ENCODE peak calls at places on chromosomes 12 and 14, in five cellular contexts. J is HepG2, N is GM12878, Z is K562, B is H1. K is an unnamed sample.

GRCh38 chr12:30902001-30902400 is 24.5 kb upstream of the TSPAN11 start:
- DNase-seq in J (no peak), N (no peak), Z (no peak), B (no peak), K (no peak)

GRCh38 chr12:54394281-54394719 is 9.8 kb upstream of the ZNF385A start:
- DNase-seq in J (peak), N (no peak), B (no peak), Z (peak), K (peak)

GRCh38 chr14:96103075-96103474 is 63.9 kb downstream of the C14orf132 start:
- DNase-seq in N (no peak), J (no peak), B (no peak), Z (no peak), K (no peak)

GRCh38 chr12:113136128-113136989 is 798 bp upstream of the RASAL1 start:
- DNase-seq in N (no peak), Z (no peak), J (no peak), B (no peak), K (peak)

GRCh38 chr12:12563529-12563928 is 866 bp upstream of the DUSP16 start:
- DNase-seq in J (no peak), Z (no peak), B (no peak), N (no peak), K (no peak)

GRCh38 chr14:87992720-87993484 is at the start of gene GALC:
- DNase-seq in N (peak), B (peak), J (no peak), Z (peak), K (no peak)

GRCh38 chr12:89960011-89960507 is 251.4 kb upstream of the ATP2B1 start:
- DNase-seq in N (peak), Z (no peak), J (no peak), B (no peak), K (no peak)

GRCh38 chr12:64679487-64679983 is 69.2 kb downstream of the RASSF3 start:
- DNase-seq in J (no peak), Z (peak), N (no peak), B (no peak), K (peak)

GRCh38 chr12:128228581-128228980 is 38.4 kb upstream of the TMEM132C start:
- DNase-seq in B (no peak), Z (no peak), N (no peak), J (no peak), K (no peak)

GRCh38 chr12:120429368-120429767 is 8.5 kb upstream of the COX6A1 start:
- DNase-seq in Z (no peak), B (no peak), N (no peak), J (no peak), K (no peak)

GRCh38 chr12:80763874-80764273 is 47.2 kb downstream of the MYF5 start:
- DNase-seq in J (peak), N (no peak), B (no peak), Z (no peak), K (peak)

GRCh38 chr12:109604902-109605536 is 31.4 kb downstream of the MVK start:
- DNase-seq in N (no peak), B (no peak), Z (no peak), J (no peak), K (no peak)

GRCh38 chr12:53518381-53518780 is 11.1 kb upstream of the NPFF start:
- DNase-seq in Z (no peak), B (no peak), J (no peak), N (no peak), K (no peak)

GRCh38 chr14:25049559-25050493 is at the start of gene STXBP6:
- DNase-seq in J (peak), B (no peak), N (no peak), Z (no peak), K (no peak)

GRCh38 chr14:93984070-93984469 is 7.7 kb upstream of the ASB2 start:
- DNase-seq in N (no peak), J (no peak), B (no peak), Z (no peak), K (no peak)

GRCh38 chr12:25811656-25812126 is 146.8 kb upstream of the RASSF8 start:
- DNase-seq in J (no peak), B (no peak), Z (no peak), N (peak), K (peak)

GRCh38 chr14:26960049-26960688 is 362.3 kb upstream of the NOVA1 start:
- DNase-seq in Z (no peak), N (no peak), J (no peak), B (no peak), K (no peak)

GRCh38 chr12:40959041-40959440 is 229.1 kb upstream of the PDZRN4 start:
- DNase-seq in N (no peak), B (no peak), Z (no peak), J (no peak), K (no peak)

GRCh38 chr14:92121207-92121669 is 268 bp downstream of the NDUFB1 start:
- DNase-seq in N (no peak), B (no peak), J (peak), Z (no peak), K (no peak)

GRCh38 chr12:100348657-100349454 is 8.0 kb upstream of the SLC17A8 start:
- DNase-seq in J (peak), Z (no peak), N (no peak), B (no peak), K (peak)

GRCh38 chr12:22100952-22101748 is 55.1 kb downstream of the CMAS start:
- DNase-seq in Z (no peak), J (peak), N (peak), B (no peak), K (peak)
- TF ChIP-seq MAX in Z (no peak), J (no peak), N (no peak), B (no peak), K (no peak)

GRCh38 chr12:132404956-132405741 is 75.8 kb upstream of the GALNT9 start:
- DNase-seq in Z (no peak), B (no peak), N (no peak), J (no peak), K (no peak)
- TF ChIP-seq JUND in Z (no peak), B (no peak), N (no peak), J (no peak), K (no peak)

GRCh38 chr12:79725987-79726386 is 35.2 kb upstream of the PAWR start:
- DNase-seq in N (no peak), Z (no peak), B (no peak), J (no peak), K (no peak)
- TF ChIP-seq ZNF274 in N (no peak), Z (no peak), B (no peak), J (no peak), K (no peak)

DNA sequence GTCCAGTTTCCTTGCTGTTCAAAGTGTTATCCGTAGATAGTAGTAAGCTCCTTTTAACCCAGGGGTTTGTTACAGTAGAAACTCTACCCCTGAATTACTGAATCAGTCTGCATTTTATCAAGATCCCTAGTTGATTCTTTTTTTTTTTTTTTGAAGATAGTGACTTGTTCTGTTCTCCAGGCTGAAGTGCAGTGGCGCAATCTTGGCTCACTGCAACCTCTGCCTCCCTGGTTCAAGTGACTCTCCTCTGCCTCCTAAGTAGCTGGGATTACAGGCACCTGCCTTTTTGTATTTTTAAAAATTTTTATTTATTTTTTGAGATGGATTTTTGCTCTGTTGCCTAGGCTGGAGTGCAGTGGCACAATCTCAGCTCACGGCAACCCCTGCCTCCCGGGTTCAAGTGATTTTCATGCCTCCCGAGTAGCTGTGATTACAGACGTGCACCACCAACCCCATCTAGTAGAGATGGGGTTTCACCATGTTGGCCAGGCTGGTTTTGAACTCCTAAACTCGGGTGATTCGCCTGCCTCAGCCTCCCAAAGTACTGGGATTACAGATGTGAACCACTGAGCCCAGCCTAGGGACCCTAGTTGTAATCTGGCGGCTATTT is 10.5 kb downstream of the LARP4 start:
- DNase-seq in Z (no peak), N (no peak), B (no peak), J (no peak), K (no peak)
- TF ChIP-seq MAX in Z (no peak), N (no peak), B (no peak), J (no peak), K (no peak)

DNA sequence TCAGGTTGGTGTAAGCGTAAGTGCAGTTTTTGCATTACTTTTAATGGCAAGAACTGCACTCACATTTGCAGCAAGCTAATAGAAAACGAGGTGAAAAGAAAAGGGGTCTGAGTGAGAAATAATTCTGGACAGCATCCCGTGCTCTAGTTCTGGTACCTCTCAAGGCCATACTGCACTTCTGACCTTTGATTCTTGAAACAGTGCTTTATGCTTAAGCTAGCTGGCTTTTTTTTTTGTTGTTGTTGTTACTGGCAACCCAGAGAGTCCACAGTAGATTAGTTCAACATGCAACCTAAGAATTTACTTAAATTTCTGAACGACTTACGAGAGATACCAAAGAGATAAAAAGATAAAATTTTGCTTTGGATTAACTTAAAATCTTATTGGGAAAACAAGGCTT is 75.2 kb upstream of the PRKD1 start:
- DNase-seq in Z (no peak), J (peak), N (no peak), B (no peak), K (no peak)
- TF ChIP-seq JUND in Z (no peak), J (no peak), N (no peak), B (no peak), K (no peak)